ENCODE peak calls at places on chromosomes 16 and 17, in four cellular contexts. One of them, this sample, is unnamed.

GRCh38 chr16:35134471-35134870 is 1675.1 kb downstream of the TP53TG3F start:
- DNase-seq in fibroblast of pulmonary artery: no peak
- DNase-seq in lower leg skin: no peak
- DNase-seq in natural killer cell: no peak
- DNase-seq in this sample: no peak

GRCh38 chr16:6020162-6020980 is 922.8 kb upstream of the EEF2KMT start:
- DNase-seq in natural killer cell: no peak
- DNase-seq in fibroblast of pulmonary artery: no peak
- DNase-seq in lower leg skin: no peak
- DNase-seq in this sample: no peak

GRCh38 chr16:56611281-56611833 is 3.0 kb downstream of the MT2A start:
- DNase-seq in lower leg skin: no peak
- DNase-seq in natural killer cell: no peak
- DNase-seq in fibroblast of pulmonary artery: peak
- DNase-seq in this sample: no peak

GRCh38 chr17:34756670-34757021 is 177.3 kb downstream of the TMEM132E start:
- DNase-seq in lower leg skin: no peak
- DNase-seq in fibroblast of pulmonary artery: no peak
- DNase-seq in natural killer cell: no peak
- DNase-seq in this sample: peak

GRCh38 chr17:50464736-50465135 is 3.9 kb downstream of the CHAD start:
- DNase-seq in lower leg skin: no peak
- DNase-seq in natural killer cell: no peak
- DNase-seq in fibroblast of pulmonary artery: no peak
- DNase-seq in this sample: no peak

GRCh38 chr16:57619606-57620315 is 8.7 kb upstream of the ADGRG1 start:
- DNase-seq in natural killer cell: no peak
- DNase-seq in fibroblast of pulmonary artery: no peak
- DNase-seq in lower leg skin: no peak
- DNase-seq in this sample: peak

GRCh38 chr16:84220851-84221250 is 19.0 kb downstream of the KCNG4 start:
- DNase-seq in fibroblast of pulmonary artery: peak
- DNase-seq in natural killer cell: no peak
- DNase-seq in lower leg skin: no peak
- DNase-seq in this sample: no peak

GRCh38 chr17:75231071-75231470 is 25.6 kb downstream of the NUP85 start:
- DNase-seq in natural killer cell: no peak
- DNase-seq in fibroblast of pulmonary artery: no peak
- DNase-seq in lower leg skin: no peak
- DNase-seq in this sample: no peak

GRCh38 chr17:2055494-2056220 is 754 bp downstream of the HIC1 start:
- DNase-seq in fibroblast of pulmonary artery: peak
- DNase-seq in lower leg skin: no peak
- DNase-seq in natural killer cell: peak
- DNase-seq in this sample: no peak

GRCh38 chr17:15659663-15660062 is 24.4 kb downstream of the TRIM16 start:
- DNase-seq in fibroblast of pulmonary artery: peak
- DNase-seq in lower leg skin: no peak
- DNase-seq in natural killer cell: no peak
- DNase-seq in this sample: no peak

GRCh38 chr16:17556276-17557052 is 85.7 kb upstream of the XYLT1 start:
- DNase-seq in lower leg skin: no peak
- DNase-seq in fibroblast of pulmonary artery: peak
- DNase-seq in natural killer cell: no peak
- DNase-seq in this sample: no peak

GRCh38 chr16:19804538-19805323 is 79.9 kb downstream of the GPRC5B start:
- DNase-seq in fibroblast of pulmonary artery: peak
- DNase-seq in natural killer cell: no peak
- DNase-seq in lower leg skin: peak
- DNase-seq in this sample: peak

GRCh38 chr17:32157225-32157624 is 14.9 kb downstream of the RHOT1 start:
- DNase-seq in fibroblast of pulmonary artery: peak
- DNase-seq in natural killer cell: no peak
- DNase-seq in lower leg skin: no peak
- DNase-seq in this sample: no peak

GRCh38 chr17:74873874-74874614 is 1.2 kb upstream of the FDXR start:
- DNase-seq in lower leg skin: no peak
- DNase-seq in natural killer cell: no peak
- DNase-seq in fibroblast of pulmonary artery: peak
- DNase-seq in this sample: no peak

GRCh38 chr16:13453325-13453724 is 466.6 kb upstream of the ERCC4 start:
- DNase-seq in lower leg skin: peak
- DNase-seq in fibroblast of pulmonary artery: peak
- DNase-seq in natural killer cell: no peak
- DNase-seq in this sample: no peak

GRCh38 chr16:74100405-74101316 is 196.0 kb upstream of the PSMD7 start:
- DNase-seq in natural killer cell: no peak
- DNase-seq in lower leg skin: no peak
- DNase-seq in fibroblast of pulmonary artery: no peak
- DNase-seq in this sample: no peak

GRCh38 chr17:49694847-49695697 is 12.7 kb downstream of the SLC35B1 start:
- DNase-seq in natural killer cell: peak
- DNase-seq in lower leg skin: peak
- DNase-seq in fibroblast of pulmonary artery: peak
- DNase-seq in this sample: no peak

GRCh38 chr16:67399218-67399733 is 6.0 kb upstream of the TPPP3 start:
- DNase-seq in fibroblast of pulmonary artery: no peak
- DNase-seq in lower leg skin: no peak
- DNase-seq in natural killer cell: peak
- DNase-seq in this sample: no peak

GRCh38 chr16:20073203-20074088 is at the start of gene GPR139:
- DNase-seq in lower leg skin: no peak
- DNase-seq in natural killer cell: no peak
- DNase-seq in fibroblast of pulmonary artery: no peak
- DNase-seq in this sample: no peak

GRCh38 chr17:80790981-80791742 is 200.5 kb upstream of the CHMP6 start:
- DNase-seq in lower leg skin: no peak
- DNase-seq in fibroblast of pulmonary artery: no peak
- DNase-seq in natural killer cell: no peak
- DNase-seq in this sample: no peak

GRCh38 chr17:80882323-80882722 is 109.3 kb upstream of the CHMP6 start:
- DNase-seq in fibroblast of pulmonary artery: no peak
- DNase-seq in lower leg skin: no peak
- DNase-seq in natural killer cell: no peak
- DNase-seq in this sample: peak

GRCh38 chr16:68350951-68351350 is 40.1 kb downstream of the PRMT7 start:
- DNase-seq in natural killer cell: no peak
- DNase-seq in fibroblast of pulmonary artery: no peak
- DNase-seq in lower leg skin: no peak
- DNase-seq in this sample: no peak

GRCh38 chr17:57085448-57086068 is 512 bp downstream of the AKAP1 start:
- DNase-seq in fibroblast of pulmonary artery: peak
- DNase-seq in natural killer cell: peak
- DNase-seq in lower leg skin: peak
- DNase-seq in this sample: no peak

GRCh38 chr16:4342866-4343744 is 8.0 kb downstream of the PAM16 start:
- DNase-seq in natural killer cell: no peak
- DNase-seq in lower leg skin: no peak
- DNase-seq in fibroblast of pulmonary artery: no peak
- DNase-seq in this sample: no peak

GRCh38 chr16:89586218-89586617 is 10.7 kb downstream of the CPNE7 start:
- DNase-seq in natural killer cell: no peak
- DNase-seq in fibroblast of pulmonary artery: no peak
- DNase-seq in lower leg skin: no peak
- DNase-seq in this sample: no peak

GRCh38 chr16:67652578-67653130 is 7.4 kb downstream of the ACD start:
- DNase-seq in natural killer cell: no peak
- DNase-seq in lower leg skin: no peak
- DNase-seq in fibroblast of pulmonary artery: no peak
- DNase-seq in this sample: no peak

GRCh38 chr17:27817731-27818130 is 17.4 kb upstream of the NOS2 start:
- DNase-seq in lower leg skin: no peak
- DNase-seq in fibroblast of pulmonary artery: peak
- DNase-seq in natural killer cell: no peak
- DNase-seq in this sample: no peak

GRCh38 chr17:74457146-74457819 is 9.2 kb upstream of the CD300A start:
- DNase-seq in fibroblast of pulmonary artery: peak
- DNase-seq in natural killer cell: peak
- DNase-seq in lower leg skin: peak
- DNase-seq in this sample: peak

GRCh38 chr16:67860589-67861398 is 12.1 kb upstream of the EDC4 start:
- DNase-seq in fibroblast of pulmonary artery: no peak
- DNase-seq in natural killer cell: no peak
- DNase-seq in lower leg skin: no peak
- DNase-seq in this sample: no peak

GRCh38 chr16:4529085-4530060 is 9.2 kb downstream of the CDIP1 start:
- DNase-seq in fibroblast of pulmonary artery: peak
- DNase-seq in lower leg skin: no peak
- DNase-seq in natural killer cell: no peak
- DNase-seq in this sample: no peak

GRCh38 chr17:45013021-45013997 is 38.1 kb downstream of the DCAKD start:
- DNase-seq in fibroblast of pulmonary artery: no peak
- DNase-seq in lower leg skin: no peak
- DNase-seq in natural killer cell: no peak
- DNase-seq in this sample: no peak

GRCh38 chr16:84638195-84638806 is 10.0 kb upstream of the KLHL36 start:
- DNase-seq in natural killer cell: no peak
- DNase-seq in fibroblast of pulmonary artery: no peak
- DNase-seq in lower leg skin: no peak
- DNase-seq in this sample: no peak

GRCh38 chr16:16137110-16137509 is 86.2 kb downstream of the ABCC6 start:
- DNase-seq in natural killer cell: no peak
- DNase-seq in lower leg skin: no peak
- DNase-seq in fibroblast of pulmonary artery: no peak
- DNase-seq in this sample: no peak

GRCh38 chr17:77409282-77410161 is 268.8 kb downstream of the SEC14L1 start:
- DNase-seq in lower leg skin: no peak
- DNase-seq in natural killer cell: no peak
- DNase-seq in fibroblast of pulmonary artery: peak
- DNase-seq in this sample: no peak

GRCh38 chr17:28908640-28909098 is 5.8 kb upstream of the DHRS13 start:
- DNase-seq in lower leg skin: peak
- DNase-seq in natural killer cell: no peak
- DNase-seq in fibroblast of pulmonary artery: peak
- DNase-seq in this sample: no peak

GRCh38 chr17:60577147-60577925 is 22.7 kb upstream of the PPM1D start:
- DNase-seq in fibroblast of pulmonary artery: peak
- DNase-seq in lower leg skin: no peak
- DNase-seq in natural killer cell: no peak
- DNase-seq in this sample: no peak
- TF ChIP-seq CTCF in fibroblast of pulmonary artery: peak
- TF ChIP-seq CTCF in lower leg skin: no peak
- TF ChIP-seq CTCF in natural killer cell: no peak
- TF ChIP-seq CTCF in this sample: no peak

DNA sequence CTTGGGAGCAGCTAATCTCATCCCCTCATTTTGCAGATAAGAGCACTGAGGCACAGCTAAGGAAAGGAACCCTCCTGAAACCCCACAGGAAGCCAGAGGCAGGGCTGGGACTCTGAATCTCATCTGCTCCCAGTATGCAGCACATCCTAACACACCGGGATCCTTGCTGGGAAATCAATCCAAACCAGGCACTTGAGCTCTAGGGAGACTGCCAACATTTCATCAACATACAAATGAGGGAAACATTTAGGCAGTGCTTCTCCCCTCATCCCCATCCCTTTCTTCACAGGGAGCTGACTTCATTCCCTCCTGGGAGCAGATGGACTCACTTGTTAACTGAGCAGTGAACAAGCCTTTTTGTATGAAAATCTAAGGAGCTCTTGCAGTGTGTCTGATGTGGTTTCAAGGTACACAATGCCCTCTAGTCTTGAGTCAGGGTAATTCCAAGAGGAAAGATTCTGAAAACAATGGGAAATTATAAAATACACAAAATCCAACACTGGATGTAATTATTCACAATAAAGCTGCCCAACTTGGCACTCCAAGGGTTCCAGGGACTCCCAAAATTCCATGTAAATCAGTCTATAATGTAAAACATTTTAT is 96.3 kb downstream of the TMEM114 start:
- DNase-seq in natural killer cell: no peak
- DNase-seq in lower leg skin: no peak
- DNase-seq in fibroblast of pulmonary artery: no peak
- DNase-seq in this sample: no peak
- TF ChIP-seq CTCF in natural killer cell: no peak
- TF ChIP-seq CTCF in lower leg skin: no peak
- TF ChIP-seq CTCF in fibroblast of pulmonary artery: no peak
- TF ChIP-seq CTCF in this sample: no peak

GRCh38 chr16:78105517-78105916 is 6.1 kb downstream of the WWOX start:
- DNase-seq in natural killer cell: no peak
- DNase-seq in lower leg skin: no peak
- DNase-seq in fibroblast of pulmonary artery: no peak
- DNase-seq in this sample: no peak

GRCh38 chr16:78102122-78102660 is 2.7 kb downstream of the WWOX start:
- DNase-seq in fibroblast of pulmonary artery: no peak
- DNase-seq in natural killer cell: no peak
- DNase-seq in lower leg skin: no peak
- DNase-seq in this sample: no peak

GRCh38 chr16:78099372-78100161 is at the start of gene WWOX:
- DNase-seq in natural killer cell: peak
- DNase-seq in fibroblast of pulmonary artery: peak
- DNase-seq in lower leg skin: peak
- DNase-seq in this sample: peak

GRCh38 chr16:78100162-78100467 is 661 bp downstream of the WWOX start:
- DNase-seq in natural killer cell: no peak
- DNase-seq in fibroblast of pulmonary artery: no peak
- DNase-seq in lower leg skin: no peak
- DNase-seq in this sample: no peak

DNA sequence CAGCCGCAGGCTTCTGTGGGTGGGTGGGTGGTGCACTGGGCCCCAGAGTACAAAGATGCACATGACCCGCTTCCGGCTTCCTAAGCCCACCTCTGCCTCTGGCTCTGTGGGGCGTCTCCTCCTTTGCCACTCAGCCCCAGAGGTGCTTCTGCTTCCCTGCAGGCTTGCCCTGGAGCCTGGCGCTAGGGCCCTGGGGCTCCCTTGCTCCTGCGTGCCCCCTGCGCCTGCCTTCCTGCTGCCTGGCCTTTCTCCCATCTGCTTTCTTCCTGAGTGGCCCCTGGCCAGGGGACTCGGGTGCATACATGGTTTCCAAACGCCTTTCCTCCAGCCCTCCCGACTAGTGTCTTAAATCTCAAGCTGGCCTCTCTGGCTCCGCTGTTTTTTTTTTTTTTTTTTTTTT is 3.4 kb downstream of the WWOX start:
- DNase-seq in lower leg skin: no peak
- DNase-seq in natural killer cell: no peak
- DNase-seq in fibroblast of pulmonary artery: no peak
- DNase-seq in this sample: no peak
- TF ChIP-seq CTCF in lower leg skin: no peak
- TF ChIP-seq CTCF in natural killer cell: no peak
- TF ChIP-seq CTCF in fibroblast of pulmonary artery: no peak
- TF ChIP-seq CTCF in this sample: no peak

GRCh38 chr17:82822281-82822680 is 17.5 kb downstream of the ZNF750 start:
- DNase-seq in natural killer cell: no peak
- DNase-seq in lower leg skin: no peak
- DNase-seq in fibroblast of pulmonary artery: no peak
- DNase-seq in this sample: no peak

GRCh38 chr17:82820278-82821251 is 19.3 kb downstream of the ZNF750 start:
- DNase-seq in lower leg skin: no peak
- DNase-seq in natural killer cell: no peak
- DNase-seq in fibroblast of pulmonary artery: no peak
- DNase-seq in this sample: no peak

GRCh38 chr17:82821554-82821953 is 18.3 kb downstream of the ZNF750 start:
- DNase-seq in natural killer cell: no peak
- DNase-seq in lower leg skin: no peak
- DNase-seq in fibroblast of pulmonary artery: no peak
- DNase-seq in this sample: no peak

GRCh38 chr17:82825540-82826124 is 14.2 kb downstream of the ZNF750 start:
- DNase-seq in fibroblast of pulmonary artery: no peak
- DNase-seq in natural killer cell: no peak
- DNase-seq in lower leg skin: no peak
- DNase-seq in this sample: no peak

GRCh38 chr17:82823004-82823403 is 16.8 kb downstream of the ZNF750 start:
- DNase-seq in fibroblast of pulmonary artery: no peak
- DNase-seq in lower leg skin: no peak
- DNase-seq in natural killer cell: no peak
- DNase-seq in this sample: no peak
- TF ChIP-seq CTCF in fibroblast of pulmonary artery: peak
- TF ChIP-seq CTCF in lower leg skin: no peak
- TF ChIP-seq CTCF in natural killer cell: no peak
- TF ChIP-seq CTCF in this sample: peak